ENCODE peak calls at places on chromosome 20, in six cellular contexts. R is CD8-positive, alpha-beta memory T cell; Q is left ventricle myocardium inferior; W is SK-N-SH; L is pancreas; G is right lobe of liver. N is an unnamed sample. For H3K27me3, the result is how much of the 10 kb centered on the place peaks cover.

GRCh38 chr20:29301624-29302259 is 1955.7 kb upstream of the DEFB115 start:
- DNase-seq in R (no peak), Q (no peak), W (no peak), L (no peak), G (no peak), N (no peak)

GRCh38 chr20:44796311-44796710 is 14.0 kb downstream of the RIMS4 start:
- DNase-seq in R (no peak), Q (no peak), W (no peak), L (no peak), G (no peak), N (no peak)

GRCh38 chr20:3616250-3616649 is 46.9 kb downstream of the GFRA4 start:
- DNase-seq in R (no peak), Q (peak), W (no peak), L (no peak), G (no peak), N (no peak)

GRCh38 chr20:36098364-36098763 is 56.2 kb upstream of the EPB41L1 start:
- DNase-seq in R (no peak), Q (no peak), W (no peak), L (peak), G (no peak), N (no peak)

GRCh38 chr20:17785007-17785406 is 85.2 kb downstream of the BANF2 start:
- DNase-seq in R (no peak), Q (no peak), W (no peak), L (no peak), G (no peak), N (no peak)

GRCh38 chr20:63740501-63741353 is 1.2 kb downstream of the SLC2A4RG start:
- DNase-seq in R (peak), Q (peak), W (peak), L (peak), G (peak), N (peak)

GRCh38 chr20:59051666-59052065 is 9.1 kb upstream of the PRELID3B start:
- DNase-seq in R (no peak), Q (no peak), W (no peak), L (no peak), G (no peak), N (peak)

GRCh38 chr20:60010689-60011417 is 52.6 kb downstream of the CDH26 start:
- DNase-seq in R (no peak), Q (no peak), W (no peak), L (no peak), G (no peak), N (peak)

GRCh38 chr20:8853805-8854338 is 215.0 kb upstream of the PLCB4 start:
- DNase-seq in R (no peak), Q (no peak), W (peak), L (peak), G (no peak), N (peak)

GRCh38 chr20:35271073-35271882 is 6.6 kb downstream of the MMP24OS start:
- DNase-seq in R (no peak), Q (no peak), W (no peak), L (no peak), G (no peak), N (no peak)

GRCh38 chr20:576156-576555 is 32.6 kb upstream of the CSNK2A1 start:
- DNase-seq in R (no peak), Q (no peak), W (no peak), L (no peak), G (no peak), N (no peak)

GRCh38 chr20:58867211-58867610 is 14.7 kb downstream of the GNAS start:
- DNase-seq in R (no peak), Q (no peak), W (no peak), L (no peak), G (no peak), N (no peak)

GRCh38 chr20:8647868-8648495 is 420.9 kb upstream of the PLCB4 start:
- DNase-seq in R (no peak), Q (peak), W (no peak), L (no peak), G (no peak), N (peak)

GRCh38 chr20:63628246-63628975 is 1.5 kb upstream of the GMEB2 start:
- DNase-seq in R (peak), Q (no peak), W (peak), L (peak), G (peak), N (no peak)

GRCh38 chr20:63745961-63746765 is 6.6 kb downstream of the SLC2A4RG start:
- DNase-seq in R (no peak), Q (no peak), W (peak), L (no peak), G (no peak), N (no peak)

GRCh38 chr20:8155848-8156602 is 24.0 kb downstream of the PLCB1 start:
- DNase-seq in R (no peak), Q (no peak), W (no peak), L (no peak), G (no peak), N (peak)

GRCh38 chr20:16701296-16701695 is 28.5 kb upstream of the SNRPB2 start:
- DNase-seq in R (peak), Q (no peak), W (no peak), L (no peak), G (no peak), N (peak)

GRCh38 chr20:63778034-63778752 is 38.6 kb downstream of the SLC2A4RG start:
- DNase-seq in R (no peak), Q (no peak), W (no peak), L (no peak), G (no peak), N (no peak)

GRCh38 chr20:45016089-45016641 is 49.9 kb downstream of the STK4 start:
- DNase-seq in R (no peak), Q (no peak), W (no peak), L (no peak), G (no peak), N (no peak)

GRCh38 chr20:258963-259362 is 1.4 kb downstream of the DEFB132 start:
- DNase-seq in R (no peak), Q (no peak), W (no peak), L (no peak), G (no peak), N (peak)

GRCh38 chr20:37359836-37360235 is 13.9 kb downstream of the SRC start:
- DNase-seq in R (no peak), Q (no peak), W (no peak), L (no peak), G (no peak), N (peak)

GRCh38 chr20:25032478-25033183 is 25.3 kb downstream of the ACSS1 start:
- DNase-seq in R (no peak), Q (peak), W (no peak), L (peak), G (no peak), N (peak)

GRCh38 chr20:61117725-61118124 is 134.3 kb upstream of the CDH4 start:
- DNase-seq in R (no peak), Q (no peak), W (no peak), L (no peak), G (no peak), N (no peak)

GRCh38 chr20:6074145-6074561 is 20.3 kb upstream of the LRRN4 start:
- DNase-seq in R (no peak), Q (no peak), W (peak), L (no peak), G (peak), N (peak)

GRCh38 chr20:24984963-24985640 is 7.4 kb downstream of the APMAP start:
- DNase-seq in R (no peak), Q (no peak), W (no peak), L (no peak), G (peak), N (no peak)

GRCh38 chr20:5691918-5692618 is 58.1 kb upstream of the SHLD1 start:
- DNase-seq in R (no peak), Q (no peak), W (no peak), L (no peak), G (no peak), N (no peak)

GRCh38 chr20:59184880-59185447 is 21.3 kb downstream of the ZNF831 start:
- DNase-seq in R (no peak), Q (no peak), W (no peak), L (no peak), G (no peak), N (peak)

GRCh38 chr20:19211252-19211651 is 1.2 kb upstream of the SLC24A3 start:
- DNase-seq in R (no peak), Q (no peak), W (no peak), L (no peak), G (no peak), N (no peak)

GRCh38 chr20:8805737-8806442 is 263.0 kb upstream of the PLCB4 start:
- DNase-seq in R (no peak), Q (no peak), W (no peak), L (no peak), G (no peak), N (peak)

GRCh38 chr20:2314759-2315439 is 19.1 kb downstream of the TGM3 start:
- DNase-seq in R (no peak), Q (peak), W (peak), L (peak), G (no peak), N (peak)

GRCh38 chr20:25196701-25197120 is 1.2 kb downstream of the ENTPD6 start:
- DNase-seq in R (peak), Q (no peak), W (no peak), L (no peak), G (no peak), N (no peak)

GRCh38 chr20:26208296-26209091 is 511.8 kb upstream of the ZNF337 start:
- DNase-seq in R (peak), Q (no peak), W (peak), L (no peak), G (no peak), N (no peak)

GRCh38 chr20:45828589-45828988 is 1.5 kb upstream of the TNNC2 start:
- DNase-seq in R (no peak), Q (no peak), W (no peak), L (no peak), G (no peak), N (peak)

GRCh38 chr20:19552144-19552895 is 205.7 kb upstream of the RIN2 start:
- DNase-seq in R (no peak), Q (no peak), W (no peak), L (peak), G (no peak), N (peak)

GRCh38 chr20:7085448-7085847 is 318.0 kb downstream of the BMP2 start:
- DNase-seq in R (no peak), Q (no peak), W (no peak), L (no peak), G (no peak), N (no peak)

GRCh38 chr20:41340327-41341055 is at the start of gene LPIN3:
- DNase-seq in R (peak), Q (peak), W (peak), L (peak), G (peak), N (peak)

GRCh38 chr20:584375-585301 is 25.5 kb downstream of the TCF15 start:
- DNase-seq in R (no peak), Q (no peak), W (no peak), L (no peak), G (no peak), N (no peak)

GRCh38 chr20:41391587-41392001 is 25.0 kb upstream of the EMILIN3 start:
- DNase-seq in R (no peak), Q (no peak), W (no peak), L (no peak), G (no peak), N (peak)

GRCh38 chr20:53679597-53680309 is 86.1 kb upstream of the ZNF217 start:
- DNase-seq in R (no peak), Q (no peak), W (no peak), L (no peak), G (no peak), N (no peak)
- H3K27ac ChIP-seq in R (no peak), Q (peak), W (no peak), L (peak), G (peak), N (no peak)

DNA sequence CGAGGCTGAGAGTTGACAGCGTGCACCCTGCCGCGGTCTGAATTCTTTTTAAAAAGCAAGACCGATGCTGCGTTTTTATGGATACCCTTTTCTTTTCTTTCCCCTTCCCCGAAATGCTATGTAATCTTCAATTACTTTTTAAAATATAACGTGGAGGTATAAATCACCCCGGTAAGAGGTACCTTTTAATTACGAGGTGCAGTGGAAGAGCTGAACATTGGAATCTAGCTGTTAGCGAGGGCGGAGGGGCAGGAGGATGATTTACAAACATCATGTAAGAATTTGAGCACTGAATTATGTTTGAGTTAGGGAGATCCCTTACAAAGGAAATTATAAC is 1.2 kb downstream of the EYA2 start:
- DNase-seq in R (no peak), Q (no peak), W (no peak), L (no peak), G (no peak), N (no peak)
- H3K27me3 ChIP-seq in R (under half), Q (half or more), W (under half), L (under half), G (under half), N (under half)

DNA sequence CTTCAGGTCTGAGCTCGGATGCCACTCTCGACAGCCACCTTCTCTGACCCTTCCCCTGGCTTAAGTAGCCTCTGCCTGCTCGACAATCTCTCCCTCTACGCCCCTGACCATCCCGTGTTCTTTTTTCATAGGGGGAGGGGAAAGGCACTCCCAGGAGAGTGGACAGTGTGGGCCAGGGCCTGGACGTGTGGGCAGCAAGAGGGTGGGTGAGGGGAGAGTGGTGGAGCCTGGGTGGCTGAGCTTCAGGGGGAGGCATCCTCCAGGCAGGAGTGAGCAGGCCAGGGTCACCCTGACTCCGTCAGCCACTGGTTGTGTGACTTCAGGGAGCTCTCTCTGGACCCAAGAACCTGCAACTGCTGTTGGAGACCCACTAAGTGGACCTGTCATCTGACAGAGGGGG is 92.7 kb downstream of the CEBPB start:
- DNase-seq in R (no peak), Q (no peak), W (no peak), L (no peak), G (no peak), N (no peak)
- H3K27ac ChIP-seq in R (peak), Q (no peak), W (no peak), L (no peak), G (no peak), N (no peak)

DNA sequence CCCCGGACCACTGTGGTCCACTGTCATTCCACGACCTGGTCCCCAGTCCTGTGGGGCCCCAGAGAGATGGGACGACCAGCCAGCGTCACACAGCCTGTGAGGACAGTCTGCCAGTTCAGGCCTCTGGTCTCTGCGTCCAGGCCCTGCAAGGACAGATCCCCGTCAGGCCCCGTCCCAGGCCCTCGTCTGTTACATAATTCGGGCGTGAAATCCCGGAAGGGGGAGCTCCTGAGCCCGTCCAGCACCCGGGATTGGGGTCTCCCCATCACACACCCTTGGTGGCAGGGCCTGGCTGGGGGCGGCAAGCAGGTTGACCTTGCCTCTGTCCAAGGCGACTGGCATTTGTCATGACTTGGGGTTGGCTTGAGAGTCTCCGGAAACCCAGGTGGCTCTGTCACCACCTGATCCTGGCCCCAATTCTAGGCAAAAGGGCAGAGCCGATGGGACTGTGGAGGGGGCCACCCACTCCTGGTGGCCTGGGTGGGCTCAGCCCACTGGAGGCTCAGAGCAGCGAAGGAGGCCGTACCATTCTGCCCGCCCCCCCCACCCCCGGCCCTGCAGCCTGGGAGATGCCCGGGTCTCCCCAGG is 73.8 kb upstream of the GATA5 start:
- DNase-seq in R (no peak), Q (peak), W (no peak), L (no peak), G (no peak), N (peak)
- H3K27me3 ChIP-seq in R (under half), Q (half or more), W (under half), L (under half), G (under half), N (under half)

GRCh38 chr20:38875170-38875993 is 50.8 kb upstream of the FAM83D start:
- DNase-seq in R (peak), Q (no peak), W (peak), L (no peak), G (no peak), N (no peak)
- H3K27ac ChIP-seq in R (peak), Q (peak), W (peak), L (no peak), G (no peak), N (no peak)

GRCh38 chr20:43767686-43768474 is 41.1 kb upstream of the GTSF1L start:
- DNase-seq in R (no peak), Q (no peak), W (peak), L (no peak), G (no peak), N (no peak)

GRCh38 chr20:43765933-43766332 is 39.1 kb upstream of the GTSF1L start:
- DNase-seq in R (no peak), Q (no peak), W (no peak), L (no peak), G (no peak), N (no peak)

GRCh38 chr20:43762911-43763310 is 36.1 kb upstream of the GTSF1L start:
- DNase-seq in R (no peak), Q (no peak), W (no peak), L (no peak), G (no peak), N (no peak)

GRCh38 chr20:43766917-43767316 is 40.1 kb upstream of the GTSF1L start:
- DNase-seq in R (no peak), Q (no peak), W (no peak), L (no peak), G (no peak), N (no peak)

GRCh38 chr20:43766395-43766794 is 39.6 kb upstream of the GTSF1L start:
- DNase-seq in R (no peak), Q (peak), W (no peak), L (no peak), G (no peak), N (no peak)
- H3K27me3 ChIP-seq in R (under half), Q (under half), W (under half), L (under half), G (under half), N (under half)

GRCh38 chr20:51128198-51128597 is 105.3 kb upstream of the KCNG1 start:
- DNase-seq in R (no peak), Q (no peak), W (no peak), L (no peak), G (no peak), N (no peak)

GRCh38 chr20:51131806-51132205 is 108.9 kb upstream of the KCNG1 start:
- DNase-seq in R (no peak), Q (no peak), W (no peak), L (no peak), G (no peak), N (no peak)

GRCh38 chr20:51127713-51128112 is 104.8 kb upstream of the KCNG1 start:
- DNase-seq in R (no peak), Q (no peak), W (no peak), L (no peak), G (no peak), N (no peak)

GRCh38 chr20:51126337-51126736 is 103.4 kb upstream of the KCNG1 start:
- DNase-seq in R (no peak), Q (no peak), W (no peak), L (no peak), G (no peak), N (no peak)

GRCh38 chr20:51129201-51129671 is 106.3 kb upstream of the KCNG1 start:
- DNase-seq in R (no peak), Q (no peak), W (peak), L (no peak), G (no peak), N (no peak)
- H3K27ac ChIP-seq in R (no peak), Q (no peak), W (peak), L (no peak), G (no peak), N (no peak)

DNA sequence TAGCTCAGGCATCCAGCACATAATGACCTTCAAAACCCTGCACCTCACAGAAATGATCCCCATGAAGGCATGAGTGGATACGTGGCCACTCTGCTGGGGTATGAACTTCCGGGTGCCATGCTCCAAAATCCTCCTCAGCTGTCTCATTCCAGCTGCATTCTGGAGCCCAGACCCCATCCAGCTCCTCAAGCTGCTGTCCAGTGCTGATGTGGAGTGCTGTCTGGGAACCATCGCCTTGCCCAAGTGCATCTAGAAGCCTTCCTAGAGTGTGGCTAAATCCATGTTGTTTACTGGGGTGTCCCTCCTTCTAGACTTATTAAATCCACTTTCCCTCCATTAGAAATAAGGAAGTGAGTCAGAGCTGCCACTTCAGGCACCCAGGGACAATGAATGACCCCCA is 130.8 kb upstream of the PTPRT start:
- DNase-seq in R (no peak), Q (no peak), W (no peak), L (no peak), G (no peak), N (no peak)
- H3K27me3 ChIP-seq in R (under half), Q (under half), W (under half), L (under half), G (under half), N (under half)

GRCh38 chr20:57677323-57677982 is 32.4 kb downstream of the PMEPA1 start:
- DNase-seq in R (no peak), Q (no peak), W (no peak), L (no peak), G (no peak), N (no peak)

GRCh38 chr20:57679113-57679512 is 30.7 kb downstream of the PMEPA1 start:
- DNase-seq in R (no peak), Q (no peak), W (no peak), L (no peak), G (no peak), N (no peak)

GRCh38 chr20:57676517-57677322 is 33.1 kb downstream of the PMEPA1 start:
- DNase-seq in R (no peak), Q (no peak), W (no peak), L (no peak), G (no peak), N (no peak)

GRCh38 chr20:57680131-57680716 is 29.6 kb downstream of the PMEPA1 start:
- DNase-seq in R (no peak), Q (no peak), W (no peak), L (no peak), G (no peak), N (peak)

GRCh38 chr20:57678340-57678739 is 31.5 kb downstream of the PMEPA1 start:
- DNase-seq in R (no peak), Q (no peak), W (peak), L (no peak), G (no peak), N (no peak)
- H3K27ac ChIP-seq in R (no peak), Q (no peak), W (peak), L (no peak), G (no peak), N (no peak)

DNA sequence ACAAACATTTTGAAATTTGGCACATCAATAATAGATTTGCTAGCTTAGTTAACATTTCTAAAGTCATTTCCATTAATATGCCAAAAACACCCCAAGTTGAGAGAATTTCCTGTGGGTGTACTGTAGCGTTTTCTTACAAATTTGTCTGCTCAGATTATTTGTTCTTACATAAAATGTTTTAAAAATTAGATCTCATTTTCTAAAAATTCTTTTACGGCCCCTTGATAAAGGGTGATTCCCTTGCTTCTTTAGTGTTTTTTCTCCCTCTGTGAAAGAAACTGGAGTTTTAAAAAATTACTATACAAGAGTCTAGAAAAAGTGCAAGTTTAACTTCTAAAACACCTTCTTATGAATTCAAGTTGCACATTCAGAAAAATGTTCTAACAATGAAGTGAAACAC is 3.2 kb downstream of the NKX2-4 start:
- DNase-seq in R (no peak), Q (no peak), W (no peak), L (no peak), G (no peak), N (no peak)
- H3K27me3 ChIP-seq in R (half or more), Q (half or more), W (under half), L (under half), G (under half), N (under half)